ENCODE peak calls at places on chromosomes 5 and 9, in five cellular contexts. P is tibial nerve, N is lower lobe of right lung, W is DND-41, T is fibroblast of pulmonary artery. Y is an unnamed sample.

GRCh38 chr9:129776566-129776937 is 23.7 kb upstream of the PTGES start:
- DNase-seq in P (no peak), N (no peak), W (no peak), T (peak; percentile 20), Y (no peak)

GRCh38 chr5:56454219-56454862 is 221.2 kb upstream of the ANKRD55 start:
- DNase-seq in P (no peak), N (no peak), W (no peak), T (no peak), Y (no peak)

GRCh38 chr5:117888688-117889087 is 1099.7 kb downstream of the DTWD2 start:
- DNase-seq in P (no peak), N (no peak), W (peak; percentile 5), T (peak; percentile 17), Y (peak; percentile 6)

GRCh38 chr5:102664946-102665345 is 90.2 kb upstream of the PAM start:
- DNase-seq in P (no peak), N (no peak), W (no peak), T (no peak), Y (no peak)

GRCh38 chr5:62143268-62144229 is 162.5 kb upstream of the KIF2A start:
- DNase-seq in P (no peak), N (no peak), W (no peak), T (peak; percentile 57), Y (peak; percentile 53)

GRCh38 chr9:134169166-134169565 is 4.8 kb upstream of the RNU6ATAC start:
- DNase-seq in P (no peak), N (no peak), W (no peak), T (no peak), Y (no peak)

GRCh38 chr9:114989600-114990410 is 59.4 kb upstream of the TNFSF8 start:
- DNase-seq in P (no peak), N (no peak), W (peak; percentile 74), T (no peak), Y (no peak)

GRCh38 chr5:159409801-159410200 is 79.5 kb upstream of the IL12B start:
- DNase-seq in P (no peak), N (no peak), W (no peak), T (no peak), Y (no peak)

GRCh38 chr5:55911784-55912653 is 60.9 kb downstream of the IL31RA start:
- DNase-seq in P (no peak), N (no peak), W (no peak), T (peak; percentile 56), Y (peak; percentile 28)

GRCh38 chr9:15078345-15078744 is 168.1 kb upstream of the FREM1 start:
- DNase-seq in P (no peak), N (no peak), W (no peak), T (no peak), Y (no peak)

GRCh38 chr5:72210913-72211670 is 103.8 kb downstream of the MAP1B start:
- DNase-seq in P (peak; percentile 48), N (no peak), W (no peak), T (peak; percentile 82), Y (peak; percentile 95)

GRCh38 chr9:113302792-113303418 is at the start of gene RNF183:
- DNase-seq in P (no peak), N (no peak), W (no peak), T (no peak), Y (no peak)

GRCh38 chr5:146079695-146080361 is 25.5 kb downstream of the PLAC8L1 start:
- DNase-seq in P (no peak), N (no peak), W (peak; percentile 16), T (peak; percentile 29), Y (peak; percentile 2)

GRCh38 chr9:133238272-133238850 is 29.3 kb upstream of the OBP2B start:
- DNase-seq in P (peak; percentile 75), N (peak; percentile 90), W (no peak), T (peak; percentile 46), Y (peak; percentile 2)

GRCh38 chr5:15499528-15500325 is at the start of gene FBXL7:
- DNase-seq in P (peak; percentile 58), N (peak; percentile 79), W (peak; percentile 75), T (peak; percentile 82), Y (peak; percentile 85)

GRCh38 chr9:112120471-112120925 is 54.6 kb downstream of the SUSD1 start:
- DNase-seq in P (no peak), N (no peak), W (no peak), T (no peak), Y (no peak)

GRCh38 chr5:58258984-58259684 is 200.8 kb downstream of the PLK2 start:
- DNase-seq in P (no peak), N (no peak), W (no peak), T (no peak), Y (no peak)

GRCh38 chr5:75729321-75729720 is 12.1 kb upstream of the POC5 start:
- DNase-seq in P (no peak), N (no peak), W (no peak), T (peak; percentile 62), Y (no peak)

GRCh38 chr5:163458778-163459405 is 1.0 kb downstream of the NUDCD2 start:
- DNase-seq in P (no peak), N (no peak), W (no peak), T (no peak), Y (no peak)

GRCh38 chr5:163460562-163461176 is at the start of gene HMMR:
- DNase-seq in P (no peak), N (no peak), W (no peak), T (no peak), Y (no peak)

GRCh38 chr5:163459888-163460561 is at the start of gene NUDCD2:
- DNase-seq in P (peak; percentile 92), N (peak; percentile 97), W (peak; percentile 96), T (peak; percentile 99), Y (peak; percentile 98)

GRCh38 chr5:163456840-163457239 is 3.1 kb downstream of the NUDCD2 start:
- DNase-seq in P (no peak), N (no peak), W (no peak), T (no peak), Y (no peak)

GRCh38 chr5:163459465-163459887 is 426 bp downstream of the NUDCD2 start:
- DNase-seq in P (no peak), N (no peak), W (no peak), T (no peak), Y (no peak)
- TF ChIP-seq CTCF in P (no peak), N (no peak), W (no peak), T (no peak), Y (no peak)

GRCh38 chr9:131754846-131755245 is 15.0 kb upstream of the RAPGEF1 start:
- DNase-seq in P (no peak), N (no peak), W (no peak), T (no peak), Y (no peak)

GRCh38 chr9:131755541-131756198 is 15.8 kb upstream of the RAPGEF1 start:
- DNase-seq in P (peak; percentile 80), N (peak; percentile 88), W (peak; percentile 84), T (peak; percentile 83), Y (peak; percentile 74)

GRCh38 chr9:131762356-131762932 is 22.6 kb upstream of the RAPGEF1 start:
- DNase-seq in P (peak; percentile 58), N (peak; percentile 85), W (peak; percentile 65), T (peak; percentile 56), Y (peak; percentile 37)

GRCh38 chr9:131757549-131757948 is 17.7 kb upstream of the RAPGEF1 start:
- DNase-seq in P (no peak), N (no peak), W (no peak), T (no peak), Y (no peak)

GRCh38 chr9:131758972-131759647 is 19.2 kb upstream of the RAPGEF1 start:
- DNase-seq in P (no peak), N (no peak), W (no peak), T (no peak), Y (no peak)
- TF ChIP-seq CTCF in P (no peak), N (no peak), W (no peak), T (no peak), Y (no peak)

GRCh38 chr9:83526221-83526620 is 12.0 kb downstream of the FRMD3 start:
- DNase-seq in P (no peak), N (no peak), W (no peak), T (no peak), Y (no peak)

GRCh38 chr9:83521017-83521810 is 17.0 kb downstream of the FRMD3 start:
- DNase-seq in P (no peak), N (no peak), W (no peak), T (no peak), Y (no peak)

GRCh38 chr9:83523684-83524083 is 14.5 kb downstream of the FRMD3 start:
- DNase-seq in P (no peak), N (no peak), W (no peak), T (no peak), Y (no peak)

DNA sequence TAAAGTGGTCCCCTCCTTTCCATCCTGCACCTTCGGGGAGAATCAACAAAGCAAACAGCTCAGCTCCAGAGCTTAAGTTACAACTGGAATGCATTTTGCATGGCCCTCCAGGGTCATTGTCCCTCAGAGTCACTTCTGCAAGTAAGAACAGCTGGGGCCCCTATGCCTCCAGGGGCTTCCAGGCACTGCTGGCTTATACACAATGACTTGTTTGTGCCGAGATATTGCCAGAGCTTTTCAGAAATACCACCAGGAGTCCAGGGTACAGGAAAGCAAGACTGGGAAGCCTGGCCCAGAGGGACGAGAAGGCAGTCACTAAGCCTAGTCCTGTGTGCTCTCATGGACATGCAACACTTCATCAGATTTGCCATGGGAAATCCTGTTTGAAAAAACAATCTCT is 11.3 kb downstream of the FRMD3 start:
- DNase-seq in P (no peak), N (no peak), W (no peak), T (no peak), Y (no peak)
- TF ChIP-seq CTCF in P (no peak), N (no peak), W (no peak), T (no peak), Y (no peak)

GRCh38 chr9:135240222-135240621 is 152.8 kb downstream of the OLFM1 start:
- DNase-seq in P (no peak), N (peak; percentile 39), W (no peak), T (no peak), Y (no peak)

GRCh38 chr9:135242406-135242805 is 154.9 kb downstream of the OLFM1 start:
- DNase-seq in P (no peak), N (peak; percentile 21), W (no peak), T (no peak), Y (no peak)

GRCh38 chr9:135243201-135244190 is 156.0 kb downstream of the OLFM1 start:
- DNase-seq in P (no peak), N (peak; percentile 34), W (no peak), T (no peak), Y (no peak)

GRCh38 chr9:135240871-135241311 is 153.4 kb downstream of the OLFM1 start:
- DNase-seq in P (no peak), N (peak; percentile 13), W (no peak), T (no peak), Y (no peak)

DNA sequence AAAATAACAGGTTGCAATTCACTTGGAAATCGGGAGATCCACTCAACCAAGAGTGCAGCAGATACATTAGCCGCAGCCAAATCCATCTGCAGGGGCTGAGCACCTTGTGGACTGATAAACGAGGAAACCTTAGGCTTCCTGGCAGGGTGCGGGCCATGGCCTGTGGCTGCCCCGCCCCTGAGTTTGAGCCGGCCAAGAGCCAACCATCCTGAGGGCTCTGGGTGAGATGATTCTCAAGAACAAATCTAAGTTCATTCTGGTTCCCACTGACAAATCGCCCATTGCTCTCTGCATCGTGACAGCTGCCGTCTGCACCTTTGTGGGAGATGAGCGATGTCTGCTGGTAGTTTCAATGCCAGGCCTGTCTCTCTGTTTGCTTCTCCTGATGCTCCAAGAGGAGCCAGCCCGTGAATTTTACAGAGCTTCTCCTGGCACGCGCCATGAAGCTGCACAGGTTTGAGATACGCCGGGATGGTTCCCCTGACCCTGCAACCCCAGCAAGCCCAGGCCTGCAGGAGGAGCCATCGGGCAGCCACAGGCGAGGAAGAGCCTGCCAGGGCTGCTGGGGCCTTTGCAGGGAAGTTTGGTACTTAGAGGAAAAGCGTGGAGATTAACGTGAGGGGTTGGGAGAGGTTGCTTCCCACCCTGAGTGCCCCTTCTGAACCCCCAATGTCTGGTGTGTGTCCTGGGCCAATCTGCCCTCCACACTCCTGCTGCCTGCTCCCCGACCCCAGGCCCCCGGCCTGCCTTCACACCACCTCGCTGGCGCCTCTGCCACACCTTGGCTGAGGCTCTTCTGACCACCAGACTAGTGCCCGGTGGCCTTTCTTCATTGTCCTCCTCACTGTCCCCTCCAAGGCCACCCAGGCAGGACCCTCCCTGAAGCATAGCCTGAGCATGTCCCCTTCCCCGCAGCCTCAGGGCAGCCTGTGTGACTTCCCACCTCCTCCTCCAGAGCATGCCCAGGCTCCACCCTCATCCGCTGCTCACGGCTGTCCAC is 154.2 kb downstream of the OLFM1 start:
- DNase-seq in P (no peak), N (peak; percentile 40), W (no peak), T (no peak), Y (no peak)
- TF ChIP-seq CTCF in P (no peak), N (no peak), W (no peak), T (no peak), Y (no peak)

Y was measured in astrocyte of the spinal cord.